ENCODE peak calls at places on chromosomes 6 and 20, in ten cellular contexts. C is MCF 10A, G is kidney, B is dorsolateral prefrontal cortex, X is colonic mucosa, N is GM20000, A is ovary, U is left lung, H is OCI-LY7, W is AG10803. L is an unnamed sample.

GRCh38 chr6:119126826-119127225 is 48.4 kb upstream of the FAM184A start:
- DNase-seq in U (no peak), G (no peak), N (no peak), A (no peak), B (no peak), H (no peak), X (no peak), W (no peak), C (no peak), L (no peak)

GRCh38 chr6:14086701-14087100 is 30.9 kb upstream of the CD83 start:
- DNase-seq in B (no peak), A (no peak), U (no peak), W (no peak), C (no peak), G (no peak), X (no peak), N (no peak), H (no peak), L (no peak)

GRCh38 chr6:42352856-42353564 is 98.7 kb downstream of the TRERF1 start:
- DNase-seq in G (no peak), B (no peak), C (peak; percentile 75), N (no peak), U (no peak), X (no peak), A (no peak), H (no peak), W (peak; percentile 73), L (no peak)

GRCh38 chr20:15835811-15836210 is 737.4 kb downstream of the KIF16B start:
- DNase-seq in C (no peak), W (no peak), B (no peak), X (no peak), N (no peak), G (no peak), H (no peak), A (no peak), U (no peak), L (no peak)

GRCh38 chr20:57429579-57430202 is 38.5 kb downstream of the RBM38 start:
- DNase-seq in X (no peak), W (no peak), G (no peak), A (no peak), U (no peak), B (no peak), H (no peak), C (peak; percentile 47), N (no peak), L (no peak)

GRCh38 chr6:26552640-26553189 is 14.5 kb downstream of the HMGN4 start:
- DNase-seq in A (no peak), C (no peak), X (no peak), N (no peak), G (no peak), B (no peak), H (peak; percentile 26), U (no peak), W (no peak), L (no peak)

GRCh38 chr6:129969064-129969463 is 49.3 kb upstream of the L3MBTL3 start:
- DNase-seq in G (no peak), U (no peak), H (no peak), C (no peak), A (no peak), W (no peak), B (no peak), N (no peak), X (no peak), L (no peak)

GRCh38 chr6:160930547-160931377 is 60.8 kb upstream of the MAP3K4 start:
- DNase-seq in W (peak; percentile 95), U (peak; percentile 75), G (peak; percentile 86), A (peak; percentile 77), B (peak; percentile 70), H (peak; percentile 2), X (peak; percentile 75), N (peak; percentile 86), C (peak; percentile 91), L (peak; percentile 75)

GRCh38 chr6:142696689-142697088 is 248.3 kb downstream of the HIVEP2 start:
- DNase-seq in A (peak; percentile 26), X (peak; percentile 48), H (no peak), N (no peak), U (no peak), B (no peak), C (peak; percentile 90), W (peak; percentile 27), G (peak; percentile 82), L (peak; percentile 63)

GRCh38 chr6:64520050-64520449 is 884.4 kb downstream of the PHF3 start:
- DNase-seq in W (peak; percentile 80), N (peak; percentile 10), C (peak; percentile 89), U (no peak), H (no peak), B (no peak), X (no peak), G (no peak), A (no peak), L (no peak)

GRCh38 chr6:138485586-138486248 is 13.6 kb downstream of the NHSL1 start:
- DNase-seq in G (no peak), H (no peak), X (no peak), A (no peak), U (no peak), B (no peak), C (no peak), W (peak; percentile 8), N (no peak), L (no peak)

GRCh38 chr20:8318999-8319614 is 187.0 kb downstream of the PLCB1 start:
- DNase-seq in B (no peak), H (no peak), A (no peak), C (peak; percentile 11), N (no peak), U (no peak), G (no peak), X (no peak), W (no peak), L (no peak)

GRCh38 chr6:95578106-95578410 is 723 bp downstream of the MANEA start:
- DNase-seq in N (peak; percentile 19), W (no peak), B (no peak), H (no peak), G (no peak), U (no peak), C (no peak), A (no peak), X (no peak), L (no peak)

GRCh38 chr6:16217156-16217721 is 21.1 kb upstream of the GMPR start:
- DNase-seq in G (no peak), U (no peak), H (no peak), B (no peak), N (no peak), C (no peak), X (peak; percentile 15), W (no peak), A (no peak), L (no peak)

GRCh38 chr20:46767127-46767761 is 57.8 kb downstream of the SLC2A10 start:
- DNase-seq in X (peak; percentile 60), W (peak; percentile 32), H (peak; percentile 62), B (no peak), G (no peak), A (no peak), N (peak; percentile 32), C (peak; percentile 72), U (no peak), L (peak; percentile 79)

GRCh38 chr6:31572041-31572911 is at the start of gene LTA:
- DNase-seq in X (no peak), N (no peak), B (no peak), A (no peak), W (no peak), U (no peak), G (peak; percentile 72), H (peak; percentile 70), C (no peak), L (no peak)

GRCh38 chr20:45080867-45081616 is 19.9 kb downstream of the KCNS1 start:
- DNase-seq in A (no peak), W (no peak), U (no peak), X (no peak), H (peak; percentile 16), N (no peak), G (no peak), C (peak; percentile 39), B (no peak), L (peak; percentile 58)
- TF ChIP-seq CTCF in A (no peak), W (peak; percentile 53), U (no peak), X (no peak), H (peak; percentile 71), N (peak; percentile 11), G (no peak), C (peak; percentile 33), B (peak; percentile 11), L (peak; percentile 69)

GRCh38 chr6:107709341-107709740 is 114.8 kb downstream of the SCML4 start:
- DNase-seq in G (no peak), X (no peak), N (no peak), C (no peak), B (no peak), H (no peak), U (no peak), W (no peak), A (no peak), L (no peak)
- TF ChIP-seq CTCF in G (no peak), X (no peak), N (no peak), C (no peak), B (no peak), H (no peak), U (no peak), W (no peak), A (no peak), L (no peak)

DNA sequence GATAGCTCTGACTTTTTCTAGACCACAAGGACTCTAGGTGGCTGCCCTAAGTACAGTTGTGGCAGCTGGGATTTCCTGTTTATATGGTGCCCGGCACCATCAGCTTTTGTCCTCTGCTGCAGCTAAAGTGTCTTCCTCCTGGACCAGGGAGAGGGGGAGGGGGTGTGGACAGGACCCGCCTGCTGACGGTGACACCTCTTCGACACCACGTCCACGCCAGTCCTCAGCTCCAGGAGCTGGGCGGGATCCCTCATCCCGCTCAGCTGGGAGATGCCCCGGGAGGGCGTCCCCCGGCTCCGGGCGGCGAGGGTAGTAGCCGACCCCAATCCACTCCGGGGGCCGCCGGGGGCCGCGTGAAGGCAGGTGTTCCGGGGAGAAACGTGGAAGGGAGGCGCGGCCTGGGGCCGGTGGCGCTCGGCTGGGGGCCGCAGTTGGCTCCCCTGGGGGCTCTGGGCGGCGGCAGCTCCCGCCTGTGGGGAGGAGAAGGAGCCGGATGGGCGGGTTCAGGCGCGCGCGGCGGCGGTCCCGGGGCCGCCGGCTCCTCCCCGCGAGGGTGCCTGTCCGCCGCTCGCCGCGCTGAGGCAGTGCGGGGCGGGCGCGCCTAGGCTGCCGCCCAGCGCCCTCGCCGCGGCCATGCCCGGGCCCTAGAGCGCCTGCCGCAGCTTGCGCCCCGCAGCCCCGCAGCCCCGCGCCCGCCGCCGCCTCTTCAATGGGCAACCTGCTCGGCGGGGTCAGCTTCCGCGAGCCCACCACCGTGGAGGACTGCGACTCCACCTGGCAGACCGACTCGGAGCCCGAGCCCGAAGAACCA is at the start of gene OGFRL1:
- DNase-seq in H (peak; percentile 92), B (peak; percentile 52), N (peak; percentile 95), A (peak; percentile 62), G (peak; percentile 94), U (peak; percentile 79), W (peak; percentile 70), C (peak; percentile 72), X (peak; percentile 66), L (peak; percentile 86)
- TF ChIP-seq CTCF in H (peak; percentile 27), B (no peak), N (peak; percentile 17), A (no peak), G (peak; percentile 36), U (no peak), W (no peak), C (no peak), X (no peak), L (no peak)

DNA sequence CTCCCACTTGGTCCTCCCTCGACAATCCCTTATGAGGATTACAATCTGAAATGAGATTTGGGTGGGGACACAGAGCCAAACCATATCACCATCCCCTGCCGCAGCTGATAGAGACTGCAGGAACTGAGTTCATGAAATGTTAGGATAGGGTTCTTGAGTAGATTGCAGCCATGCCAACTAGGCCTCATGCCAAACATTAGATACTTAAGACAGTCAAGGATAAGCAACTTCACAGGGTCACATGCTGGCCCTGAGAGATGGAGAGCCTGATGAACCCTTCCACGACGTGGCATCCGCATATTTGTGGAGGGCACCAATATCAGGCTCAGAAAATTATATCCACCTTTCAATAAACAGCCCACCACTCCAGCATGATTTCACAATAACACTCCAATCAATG is 121.3 kb downstream of the ALDH8A1 start:
- DNase-seq in C (no peak), N (no peak), X (no peak), B (no peak), G (no peak), W (no peak), U (no peak), H (no peak), A (no peak), L (no peak)
- TF ChIP-seq CTCF in C (no peak), N (no peak), X (no peak), B (no peak), G (no peak), W (no peak), U (no peak), H (no peak), A (no peak), L (no peak)

L was measured in Calu3.